ENCODE peak calls at places on chromosomes 3 and 15, in nine cellular contexts. S is NCI-H1092 treated with DMSO at 0.1 percent for 48 hours; J is GM13977; B is stimulated activated CD8-positive, alpha-beta memory T cell treated with anti-CD3 and anti-CD28 coated beads, Interleukin-15, amount 100 ng/mL, for 4 hours; X is cardiac fibroblast; O is Ammon's horn; V is neural progenitor cell; I is adrenal gland; U is H54. M is an unnamed sample.

GRCh38 chr3:20561166-20561565 is 375.2 kb upstream of the SGO1 start:
- DNase-seq in I (no peak), O (no peak), B (no peak), V (no peak), J (no peak), U (no peak), S (no peak), X (no peak), M (no peak)

GRCh38 chr3:10560060-10560861 is 54.9 kb upstream of the ATP2B2 start:
- DNase-seq in I (no peak), S (no peak), J (no peak), X (no peak), B (no peak), O (no peak), U (no peak), V (no peak), M (no peak)

GRCh38 chr3:121663171-121663847 is 2.6 kb upstream of the HCLS1 start:
- DNase-seq in V (no peak), J (no peak), I (no peak), X (no peak), B (no peak), O (no peak), U (no peak), S (no peak), M (peak)

GRCh38 chr3:187211532-187212274 is 14.4 kb downstream of the RTP1 start:
- DNase-seq in U (peak), I (no peak), O (no peak), B (no peak), S (no peak), V (no peak), X (no peak), J (no peak), M (no peak)

GRCh38 chr3:141680620-141681389 is 57.3 kb upstream of the RNF7 start:
- DNase-seq in U (peak), B (no peak), X (peak), O (no peak), I (peak), V (no peak), J (no peak), S (peak), M (peak)

GRCh38 chr3:170523248-170523647 is 62.6 kb downstream of the SLC7A14 start:
- DNase-seq in V (no peak), J (no peak), U (no peak), O (no peak), I (no peak), B (no peak), X (no peak), S (no peak), M (no peak)

GRCh38 chr3:195013962-195014361 is 257.0 kb downstream of the XXYLT1 start:
- DNase-seq in B (no peak), S (no peak), J (no peak), X (no peak), U (no peak), O (no peak), I (no peak), V (no peak), M (no peak)

GRCh38 chr3:71784914-71785593 is at the start of gene PROK2:
- DNase-seq in J (peak), U (no peak), O (no peak), B (peak), S (peak), V (peak), X (no peak), I (no peak), M (peak)

GRCh38 chr3:159448902-159449301 is 539.7 kb upstream of the IL12A start:
- DNase-seq in X (no peak), S (no peak), B (no peak), J (no peak), I (no peak), O (no peak), U (no peak), V (no peak), M (no peak)

GRCh38 chr3:184737641-184738518 is 26.0 kb upstream of the MAGEF1 start:
- DNase-seq in S (no peak), J (no peak), U (peak), B (no peak), X (peak), O (peak), V (no peak), I (no peak), M (no peak)

GRCh38 chr3:66761093-66761780 is 236.9 kb upstream of the KBTBD8 start:
- DNase-seq in V (no peak), U (no peak), B (no peak), O (no peak), X (no peak), I (no peak), J (no peak), S (no peak), M (no peak)

GRCh38 chr3:126101521-126101982 is 17.6 kb upstream of the SLC41A3 start:
- DNase-seq in S (no peak), X (no peak), B (no peak), U (no peak), O (no peak), I (no peak), J (peak), V (no peak), M (no peak)

GRCh38 chr3:23810342-23811116 is 4.8 kb downstream of the UBE2E1 start:
- DNase-seq in U (peak), B (no peak), I (peak), X (peak), S (peak), J (peak), V (peak), O (peak), M (peak)

GRCh38 chr15:25236861-25237155 is 202.0 kb downstream of the UBE3A start:
- DNase-seq in S (no peak), O (no peak), B (no peak), X (no peak), J (no peak), V (no peak), I (no peak), U (no peak), M (no peak)

GRCh38 chr15:28127036-28127435 is 27.9 kb upstream of the OCA2 start:
- DNase-seq in J (no peak), I (no peak), O (no peak), S (no peak), V (no peak), B (no peak), X (no peak), U (no peak), M (no peak)

GRCh38 chr3:194407423-194407822 is 8.4 kb upstream of the GP5 start:
- DNase-seq in S (no peak), B (no peak), X (peak), V (no peak), I (peak), U (no peak), O (no peak), J (no peak), M (no peak)

GRCh38 chr3:14492948-14493881 is 46.9 kb downstream of the GRIP2 start:
- DNase-seq in I (no peak), O (no peak), V (no peak), B (no peak), S (no peak), X (no peak), J (no peak), U (no peak), M (no peak)

GRCh38 chr3:188869628-188870027 is 302.1 kb upstream of the TPRG1 start:
- DNase-seq in O (no peak), S (no peak), X (no peak), B (no peak), V (no peak), I (no peak), U (no peak), J (no peak), M (no peak)

GRCh38 chr3:101829066-101829830 is 20.1 kb upstream of the NFKBIZ start:
- DNase-seq in I (peak), U (no peak), J (no peak), O (peak), B (no peak), S (peak), X (peak), V (peak), M (no peak)

GRCh38 chr15:72796515-72797337 is 13.2 kb upstream of the ADPGK start:
- DNase-seq in J (peak), O (peak), V (peak), U (peak), I (peak), B (no peak), S (peak), X (peak), M (peak)

GRCh38 chr15:58489693-58490404 is 58.1 kb downstream of the LIPC start:
- DNase-seq in J (no peak), I (no peak), X (no peak), V (no peak), S (no peak), O (no peak), U (no peak), B (no peak), M (no peak)

M was measured in mesendoderm.